ENCODE peak calls at places on chromosomes 1 and 21, in nine cellular contexts. N, U, H, S, O, G, F, K and Z are unnamed samples. For H3K4me1, the result is how much of the 10 kb centered on the place peaks cover.

GRCh38 chr1:112638109-112638426 is 18.4 kb downstream of the CAPZA1 start:
- DNase-seq in N (no peak), U (peak), H (no peak), S (no peak), O (no peak), G (no peak), F (no peak), K (no peak), Z (no peak)

GRCh38 chr1:226949401-226949800 is 9.3 kb downstream of the COQ8A start:
- DNase-seq in N (no peak), U (no peak), H (no peak), S (no peak), O (no peak), G (no peak), F (no peak), K (no peak), Z (no peak)

GRCh38 chr1:210001751-210002150 is 63.7 kb downstream of the SYT14 start:
- DNase-seq in N (no peak), U (no peak), H (no peak), S (no peak), O (no peak), G (no peak), F (no peak), K (no peak), Z (no peak)

GRCh38 chr1:25740071-25740470 is 59.9 kb upstream of the SELENON start:
- DNase-seq in N (no peak), U (no peak), H (no peak), S (no peak), O (no peak), G (no peak), F (no peak), K (peak), Z (no peak)

GRCh38 chr1:44512313-44512885 is 107.3 kb downstream of the RNF220 start:
- DNase-seq in N (no peak), U (no peak), H (no peak), S (no peak), O (no peak), G (no peak), F (no peak), K (no peak), Z (no peak)

GRCh38 chr1:165924096-165924495 is 96.7 kb downstream of the UCK2 start:
- DNase-seq in N (no peak), U (no peak), H (no peak), S (no peak), O (no peak), G (no peak), F (no peak), K (no peak), Z (peak)

GRCh38 chr1:160129046-160129445 is 13.5 kb downstream of the ATP1A2 start:
- DNase-seq in N (peak), U (no peak), H (no peak), S (no peak), O (no peak), G (no peak), F (no peak), K (peak), Z (no peak)

GRCh38 chr1:203507227-203507626 is 13.3 kb downstream of the OPTC start:
- DNase-seq in N (peak), U (peak), H (peak), S (peak), O (no peak), G (no peak), F (no peak), K (peak), Z (no peak)

GRCh38 chr1:100188617-100189016 is 10.6 kb upstream of the LRRC39 start:
- DNase-seq in N (peak), U (peak), H (no peak), S (peak), O (no peak), G (no peak), F (no peak), K (no peak), Z (peak)

GRCh38 chr1:9724706-9725476 is 73.4 kb downstream of the PIK3CD start:
- DNase-seq in N (peak), U (peak), H (peak), S (no peak), O (no peak), G (peak), F (peak), K (no peak), Z (peak)

GRCh38 chr1:244964112-244964971 is 100.0 kb upstream of the HNRNPU start:
- DNase-seq in N (peak), U (peak), H (peak), S (no peak), O (peak), G (no peak), F (peak), K (no peak), Z (peak)

GRCh38 chr1:43363283-43363934 is 4.4 kb downstream of the ELOVL1 start:
- DNase-seq in N (no peak), U (no peak), H (peak), S (no peak), O (peak), G (peak), F (peak), K (no peak), Z (no peak)

GRCh38 chr1:39973503-39974135 is 18.7 kb downstream of the MFSD2A start:
- DNase-seq in N (peak), U (peak), H (peak), S (peak), O (peak), G (peak), F (peak), K (peak), Z (peak)

GRCh38 chr1:91706140-91706957 is 179.6 kb downstream of the TGFBR3 start:
- DNase-seq in N (no peak), U (no peak), H (no peak), S (no peak), O (no peak), G (no peak), F (no peak), K (no peak), Z (no peak)

GRCh38 chr1:207644852-207645631 is at the start of gene CR1L:
- DNase-seq in N (peak), U (peak), H (peak), S (peak), O (no peak), G (no peak), F (peak), K (peak), Z (peak)

GRCh38 chr1:29260531-29260930 is 24.2 kb downstream of the PTPRU start:
- DNase-seq in N (no peak), U (no peak), H (no peak), S (no peak), O (no peak), G (no peak), F (no peak), K (peak), Z (no peak)

GRCh38 chr1:2304921-2305681 is 77.0 kb downstream of the SKI start:
- DNase-seq in N (no peak), U (no peak), H (no peak), S (no peak), O (no peak), G (no peak), F (no peak), K (no peak), Z (no peak)

GRCh38 chr1:27992271-27992670 is 32.5 kb downstream of the XKR8 start:
- DNase-seq in N (no peak), U (no peak), H (no peak), S (no peak), O (no peak), G (peak), F (peak), K (no peak), Z (no peak)

GRCh38 chr1:213982515-213982813 is 5.3 kb upstream of the PROX1 start:
- DNase-seq in N (no peak), U (no peak), H (no peak), S (no peak), O (no peak), G (no peak), F (no peak), K (no peak), Z (no peak)

GRCh38 chr1:145960468-145961108 is 2.8 kb upstream of the LIX1L start:
- DNase-seq in N (peak), U (peak), H (peak), S (peak), O (peak), G (no peak), F (peak), K (peak), Z (peak)

GRCh38 chr21:42248241-42248640 is 29.3 kb downstream of the ABCG1 start:
- DNase-seq in N (no peak), U (no peak), H (no peak), S (peak), O (no peak), G (no peak), F (no peak), K (peak), Z (no peak)

GRCh38 chr1:17188889-17189631 is 15.9 kb upstream of the PADI1 start:
- DNase-seq in N (no peak), U (no peak), H (no peak), S (no peak), O (no peak), G (no peak), F (no peak), K (no peak), Z (no peak)

GRCh38 chr1:244458781-244459180 is 2.3 kb upstream of the CATSPERE start:
- DNase-seq in N (no peak), U (no peak), H (no peak), S (no peak), O (peak), G (no peak), F (no peak), K (no peak), Z (no peak)

GRCh38 chr1:229689915-229690314 is 63.9 kb downstream of the URB2 start:
- DNase-seq in N (no peak), U (no peak), H (no peak), S (peak), O (no peak), G (no peak), F (no peak), K (no peak), Z (peak)

DNA sequence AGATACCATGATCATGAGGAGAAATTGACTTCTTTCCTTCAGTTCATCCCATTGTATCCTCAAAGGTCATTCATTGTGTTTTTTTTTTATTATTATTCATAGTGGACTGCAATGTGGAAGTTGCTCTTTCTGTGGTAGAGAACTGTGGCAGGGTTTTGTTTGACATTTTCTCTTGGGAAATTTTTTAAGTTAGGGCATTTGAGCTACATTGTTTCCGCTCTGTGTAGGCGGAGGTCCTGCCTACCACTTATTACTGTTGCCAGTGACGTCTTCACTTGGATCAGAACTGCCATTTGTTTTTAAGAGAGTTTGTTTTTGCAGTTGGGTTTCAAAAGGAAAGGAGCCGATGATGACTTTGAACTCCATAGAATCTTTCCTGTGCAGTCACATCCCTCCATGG is 287.4 kb upstream of the FMN2 start:
- DNase-seq in N (no peak), U (no peak), H (no peak), S (no peak), O (no peak), G (no peak), F (no peak), K (no peak), Z (no peak)
- H3K4me1 ChIP-seq in N (under half), U (under half), H (under half), S (under half), O (under half), G (under half), F (under half), K (under half), Z (under half)

GRCh38 chr1:12177999-12178441 is 11.2 kb downstream of the TNFRSF1B start:
- DNase-seq in N (peak), U (peak), H (peak), S (peak), O (no peak), G (no peak), F (no peak), K (peak), Z (peak)
- H3K4me1 ChIP-seq in N (under half), U (under half), H (under half), S (under half), O (under half), G (under half), F (under half), K (under half), Z (under half)

GRCh38 chr1:230725256-230726012 is 11.5 kb upstream of the AGT start:
- DNase-seq in N (no peak), U (no peak), H (no peak), S (peak), O (no peak), G (no peak), F (no peak), K (no peak), Z (no peak)
- H3K4me1 ChIP-seq in N (under half), U (under half), H (under half), S (under half), O (under half), G (under half), F (under half), K (under half), Z (under half)

GRCh38 chr1:8424539-8425116 is 106.7 kb downstream of the SLC45A1 start:
- DNase-seq in N (no peak), U (no peak), H (peak), S (peak), O (peak), G (peak), F (peak), K (no peak), Z (no peak)
- H3K4me1 ChIP-seq in N (under half), U (under half), H (under half), S (under half), O (under half), G (half or more), F (under half), K (under half), Z (under half)

GRCh38 chr1:212667223-212668139 is 32.2 kb downstream of the BATF3 start:
- DNase-seq in N (peak), U (peak), H (peak), S (peak), O (no peak), G (peak), F (no peak), K (no peak), Z (peak)
- H3K4me1 ChIP-seq in N (under half), U (under half), H (under half), S (under half), O (under half), G (under half), F (under half), K (under half), Z (under half)

GRCh38 chr1:64508521-64509096 is 38.7 kb downstream of the CACHD1 start:
- DNase-seq in N (no peak), U (no peak), H (no peak), S (no peak), O (no peak), G (no peak), F (no peak), K (no peak), Z (no peak)

GRCh38 chr1:64505944-64506658 is 36.2 kb downstream of the CACHD1 start:
- DNase-seq in N (no peak), U (no peak), H (peak), S (no peak), O (peak), G (no peak), F (peak), K (no peak), Z (no peak)

GRCh38 chr1:64507897-64508296 is 38.0 kb downstream of the CACHD1 start:
- DNase-seq in N (no peak), U (no peak), H (no peak), S (no peak), O (no peak), G (no peak), F (no peak), K (no peak), Z (no peak)

GRCh38 chr1:64502924-64503323 is 33.0 kb downstream of the CACHD1 start:
- DNase-seq in N (no peak), U (no peak), H (no peak), S (no peak), O (no peak), G (no peak), F (peak), K (no peak), Z (no peak)

DNA sequence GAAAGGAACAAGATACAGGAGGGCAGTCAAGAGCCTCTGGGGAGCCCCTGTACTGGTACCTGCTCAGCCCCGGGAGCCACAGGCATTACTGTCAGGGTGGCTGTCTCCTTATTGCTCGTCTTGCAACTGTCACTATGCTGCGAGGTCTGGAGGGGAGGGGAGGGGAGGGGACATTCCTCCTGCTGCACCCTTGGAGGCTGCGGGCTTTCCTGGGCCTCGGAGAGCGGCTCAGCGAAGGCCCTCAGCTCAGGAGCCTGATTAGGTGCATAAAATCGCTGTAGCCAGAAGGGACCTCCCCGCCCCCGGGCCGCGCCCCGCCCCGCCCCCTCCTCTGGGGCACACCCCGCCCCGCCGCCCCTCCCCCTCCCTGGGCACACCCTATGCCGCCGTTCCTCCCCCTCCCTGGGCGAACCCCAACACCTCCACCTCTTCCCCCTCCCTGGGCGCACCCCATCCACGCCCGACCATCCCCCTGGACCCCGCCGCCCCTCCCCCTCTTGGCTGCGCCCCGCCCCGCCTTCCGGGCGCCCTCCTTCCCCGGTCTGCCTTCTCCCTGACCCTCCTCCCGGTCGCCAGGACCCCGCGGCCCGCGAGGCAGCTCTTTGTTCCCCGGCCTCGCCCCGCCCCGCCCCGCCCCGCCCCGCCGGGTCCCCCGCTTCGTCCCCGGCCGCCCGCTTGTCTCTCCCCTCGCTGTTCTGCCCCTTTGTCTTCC is 35.5 kb downstream of the CACHD1 start:
- DNase-seq in N (no peak), U (no peak), H (peak), S (peak), O (peak), G (no peak), F (peak), K (peak), Z (peak)
- H3K4me1 ChIP-seq in N (under half), U (under half), H (under half), S (under half), O (under half), G (under half), F (under half), K (under half), Z (under half)

DNA sequence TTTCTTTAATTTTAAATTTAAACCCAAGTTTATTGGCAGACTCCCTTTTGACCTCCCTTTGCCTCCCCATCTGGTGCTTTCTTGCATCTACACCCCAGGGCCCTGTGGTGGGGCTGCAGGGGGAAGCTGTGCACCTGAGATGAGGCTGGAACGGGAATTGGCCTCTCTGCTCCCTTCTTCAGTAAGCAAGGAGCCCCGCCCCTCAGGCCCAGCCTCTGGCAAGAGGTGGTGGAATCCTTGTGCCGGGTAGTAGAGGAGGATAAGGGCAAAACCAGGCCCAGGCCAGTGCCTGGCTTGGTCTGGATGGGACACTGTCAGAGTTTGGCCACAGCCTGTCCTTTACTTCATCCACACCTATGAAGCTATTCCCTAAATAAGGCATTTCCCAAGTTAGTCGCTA is 25.1 kb downstream of the ATP8B2 start:
- DNase-seq in N (no peak), U (no peak), H (peak), S (no peak), O (no peak), G (no peak), F (peak), K (no peak), Z (no peak)
- H3K4me1 ChIP-seq in N (under half), U (under half), H (under half), S (under half), O (under half), G (under half), F (under half), K (under half), Z (under half)

GRCh38 chr1:64490204-64490818 is 20.4 kb downstream of the CACHD1 start:
- DNase-seq in N (no peak), U (peak), H (no peak), S (no peak), O (no peak), G (no peak), F (peak), K (no peak), Z (no peak)
- H3K4me1 ChIP-seq in N (under half), U (under half), H (under half), S (under half), O (under half), G (under half), F (under half), K (under half), Z (under half)